ENCODE peak calls at places on chromosome 9, in five cellular contexts. P is BJ, I is endothelial cell, C is choroid plexus epithelial cell, R is GM10248. M is an unnamed sample.
A peak's percentile ranks its signal among the peaks of the same experiment; 100 is the strongest.

GRCh38 chr9:115132648-115133047 is 14.7 kb upstream of the TNC start:
- DNase-seq in C (peak; percentile 72), I (no peak), R (no peak), P (no peak), M (no peak)

GRCh38 chr9:135490166-135490870 is 10.2 kb upstream of the MRPS2 start:
- DNase-seq in I (no peak), C (no peak), P (no peak), R (no peak), M (no peak)

GRCh38 chr9:34644766-34645314 is 1.6 kb upstream of the GALT start:
- DNase-seq in R (no peak), C (no peak), I (no peak), P (no peak), M (no peak)

GRCh38 chr9:81002242-81002641 is 687.1 kb downstream of the TLE1 start:
- DNase-seq in R (no peak), I (no peak), C (peak; percentile 19), P (no peak), M (no peak)

GRCh38 chr9:69421908-69422801 is 97.1 kb downstream of the ENTREP1 start:
- DNase-seq in I (peak; percentile 53), C (peak; percentile 74), R (peak; percentile 76), P (peak; percentile 5), M (no peak)

GRCh38 chr9:90054810-90055209 is 450.0 kb downstream of the GADD45G start:
- DNase-seq in P (no peak), I (no peak), C (no peak), R (no peak), M (no peak)

GRCh38 chr9:71285191-71285656 is 163.8 kb upstream of the TRPM3 start:
- DNase-seq in R (peak; percentile 28), C (peak; percentile 80), I (peak; percentile 68), P (no peak), M (peak; percentile 40)

GRCh38 chr9:69254223-69254622 is 70.8 kb upstream of the ENTREP1 start:
- DNase-seq in R (no peak), I (no peak), C (no peak), P (no peak), M (no peak)

GRCh38 chr9:95148121-95148520 is 169.4 kb downstream of the FANCC start:
- DNase-seq in I (no peak), C (no peak), P (no peak), R (no peak), M (no peak)

GRCh38 chr9:96009690-96010477 is 134.4 kb downstream of the ERCC6L2 start:
- DNase-seq in C (peak; percentile 28), P (no peak), I (no peak), R (no peak), M (no peak)

GRCh38 chr9:121956808-121957207 is 136.3 kb downstream of the TTLL11 start:
- DNase-seq in P (no peak), I (no peak), C (peak; percentile 30), R (no peak), M (no peak)

GRCh38 chr9:129500166-129500862 is 120.6 kb downstream of the C9orf50 start:
- DNase-seq in P (no peak), C (peak; percentile 85), I (no peak), R (no peak), M (no peak)

GRCh38 chr9:93651521-93651950 is 75.2 kb downstream of the PHF2 start:
- DNase-seq in P (no peak), C (no peak), I (no peak), R (no peak), M (no peak)

GRCh38 chr9:19156026-19156474 is 28.8 kb upstream of the PLIN2 start:
- DNase-seq in C (no peak), P (no peak), I (no peak), R (no peak), M (no peak)

GRCh38 chr9:132609184-132609583 is 26.8 kb downstream of the BARHL1 start:
- DNase-seq in R (no peak), C (no peak), I (no peak), P (no peak), M (no peak)

GRCh38 chr9:129109504-129109903 is 1.1 kb downstream of the CRAT start:
- DNase-seq in R (no peak), C (no peak), P (no peak), I (no peak), M (no peak)

GRCh38 chr9:13863112-13863511 is 450.8 kb downstream of the NFIB start:
- DNase-seq in I (no peak), R (no peak), C (peak; percentile 14), P (no peak), M (no peak)

GRCh38 chr9:23850242-23851023 is 24.4 kb upstream of the ELAVL2 start:
- DNase-seq in R (no peak), I (peak; percentile 54), C (no peak), P (no peak), M (no peak)

GRCh38 chr9:13805566-13805965 is 508.4 kb downstream of the NFIB start:
- DNase-seq in P (no peak), I (no peak), C (peak; percentile 50), R (no peak), M (no peak)

GRCh38 chr9:126625329-126626116 is 11.8 kb downstream of the LMX1B start:
- DNase-seq in I (no peak), P (no peak), R (no peak), C (no peak), M (no peak)

GRCh38 chr9:120942186-120943001 is 15.8 kb upstream of the TRAF1 start:
- DNase-seq in R (no peak), C (no peak), I (no peak), P (no peak), M (no peak)

GRCh38 chr9:70601000-70601929 is 186.8 kb upstream of the KLF9 start:
- DNase-seq in C (peak; percentile 96), P (peak; percentile 99), I (no peak), R (no peak), M (peak; percentile 99)

GRCh38 chr9:12708562-12709298 is 15.5 kb downstream of the TYRP1 start:
- DNase-seq in R (no peak), C (peak; percentile 77), I (no peak), P (peak; percentile 41), M (no peak)

GRCh38 chr9:12705738-12706391 is 12.7 kb downstream of the TYRP1 start:
- DNase-seq in I (no peak), P (no peak), C (no peak), R (no peak), M (no peak)

GRCh38 chr9:12699529-12699928 is 6.3 kb downstream of the TYRP1 start:
- DNase-seq in P (no peak), R (no peak), C (peak; percentile 69), I (no peak), M (no peak)

GRCh38 chr9:12702160-12702758 is 9.1 kb downstream of the TYRP1 start:
- DNase-seq in I (peak; percentile 49), C (peak; percentile 78), R (no peak), P (no peak), M (peak; percentile 29)

GRCh38 chr9:12703996-12704395 is 10.8 kb downstream of the TYRP1 start:
- DNase-seq in P (no peak), R (no peak), I (no peak), C (no peak), M (no peak)
- TF ChIP-seq CTCF in P (no peak), R (no peak), I (no peak), C (no peak), M (no peak)

GRCh38 chr9:22238809-22239684 is 207.6 kb upstream of the DMRTA1 start:
- DNase-seq in C (peak; percentile 77), P (no peak), I (no peak), R (peak; percentile 11), M (no peak)
- TF ChIP-seq CTCF in C (peak; percentile 60), P (peak; percentile 63), I (peak; percentile 67), R (peak; percentile 32), M (peak; percentile 53)

GRCh38 chr9:136741885-136742568 is 713 bp downstream of the LCN10 start:
- DNase-seq in R (peak; percentile 88), I (no peak), C (no peak), P (no peak), M (no peak)

GRCh38 chr9:136744747-136745146 is 2.0 kb upstream of the LCN10 start:
- DNase-seq in C (no peak), I (no peak), R (no peak), P (no peak), M (no peak)

GRCh38 chr9:136743639-136744211 is 985 bp upstream of the LCN10 start:
- DNase-seq in I (no peak), P (no peak), C (no peak), R (no peak), M (no peak)

GRCh38 chr9:136740971-136741884 is 1.5 kb downstream of the LCN10 start:
- DNase-seq in P (no peak), I (no peak), R (peak; percentile 64), C (no peak), M (no peak)

DNA sequence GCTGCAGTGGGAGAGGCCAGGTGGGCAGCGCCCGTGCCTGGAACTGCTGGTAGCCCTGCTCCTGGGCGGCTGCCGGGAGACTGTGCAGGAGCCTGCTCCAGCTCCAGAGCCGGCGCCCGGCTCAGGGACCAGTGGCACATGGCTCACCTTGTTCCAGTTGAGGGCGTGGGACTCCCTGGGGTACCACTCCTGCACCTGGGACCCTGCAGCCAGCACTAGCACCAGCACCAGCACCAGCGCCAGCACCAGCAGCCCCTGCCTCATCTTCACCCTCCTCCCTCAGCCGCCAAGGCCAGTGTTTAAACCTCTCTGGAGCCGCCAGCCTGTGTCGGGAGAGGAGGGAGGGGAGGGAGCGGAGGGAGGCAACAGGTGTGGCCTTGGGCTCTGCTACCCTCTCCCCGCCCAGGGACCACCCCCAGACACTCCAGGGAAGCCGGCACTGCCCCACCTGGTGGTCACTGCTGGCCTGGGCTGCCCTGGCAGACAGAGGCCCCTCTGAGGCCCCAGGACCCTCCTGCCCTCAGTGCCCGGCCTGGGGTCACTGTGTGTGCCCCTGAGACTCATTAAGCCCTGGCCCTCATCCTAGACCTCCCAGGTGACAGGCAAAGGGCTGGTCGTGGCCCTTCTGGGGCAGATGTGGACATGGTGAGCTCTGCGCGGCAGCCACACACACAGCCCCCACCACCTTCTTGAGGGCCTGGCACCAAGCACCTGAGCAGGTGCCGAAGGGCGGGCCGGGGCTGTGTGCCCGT is at the start of gene LCN10:
- DNase-seq in P (no peak), I (peak; percentile 51), R (no peak), C (no peak), M (no peak)
- TF ChIP-seq CTCF in P (peak; percentile 29), I (no peak), R (no peak), C (peak; percentile 50), M (peak; percentile 32)

GRCh38 chr9:105425817-105426433 is 21.9 kb upstream of the FSD1L start:
- DNase-seq in R (peak; percentile 47), I (no peak), C (peak; percentile 64), P (no peak), M (no peak)
- TF ChIP-seq CTCF in R (peak; percentile 43), I (peak; percentile 51), C (peak; percentile 67), P (peak; percentile 54), M (peak; percentile 49)

GRCh38 chr9:91948423-91949292 is 1.4 kb downstream of the ROR2 start:
- DNase-seq in R (peak; percentile 37), C (peak; percentile 78), I (peak; percentile 61), P (no peak), M (no peak)
- TF ChIP-seq CTCF in R (no peak), C (peak; percentile 34), I (no peak), P (peak; percentile 34), M (no peak)

DNA sequence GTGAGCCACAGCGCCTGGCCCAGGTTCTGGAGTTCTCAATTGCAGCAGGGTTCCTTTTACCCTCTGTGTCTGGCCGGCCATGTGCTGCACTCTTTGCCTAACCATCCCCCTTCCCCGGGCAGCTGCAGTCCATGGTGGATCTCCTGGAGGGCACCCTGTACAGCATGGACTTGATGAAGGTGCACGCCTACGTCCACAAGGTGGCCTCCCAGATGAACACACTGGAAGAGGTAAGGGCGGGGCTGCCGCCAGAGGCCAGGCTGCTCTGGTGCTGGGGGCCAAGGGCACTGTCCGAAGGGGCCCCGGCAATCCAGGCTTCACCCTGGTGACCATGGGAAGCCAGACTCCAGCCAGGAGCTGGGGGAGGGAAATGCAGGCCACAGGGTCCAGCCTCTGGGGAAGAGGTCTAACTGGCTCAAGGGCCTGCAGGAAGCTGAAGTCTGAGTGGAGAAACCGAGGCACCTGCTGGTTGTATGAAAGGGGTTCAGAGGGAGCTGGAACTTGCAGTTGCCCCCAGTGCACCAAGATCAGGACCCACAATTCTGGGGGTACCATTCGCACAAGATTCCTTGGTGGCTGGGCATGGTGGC is 18.1 kb downstream of the OLFML2A start:
- DNase-seq in R (no peak), I (no peak), P (no peak), C (no peak), M (no peak)
- TF ChIP-seq CTCF in R (no peak), I (no peak), P (no peak), C (no peak), M (no peak)